ENCODE peak calls at places on chromosome 13, in seven cellular contexts. U is COR-L47, M is thoracic aorta, O is pancreas, P is GDM1, W is MG63, E is posterior vena cava. V is an unnamed sample.
A peak's percentile ranks its signal among the peaks of the same experiment; 100 is the strongest.

GRCh38 chr13:90485441-90485840 is 862.0 kb upstream of the MIR17HG start:
- DNase-seq in U (no peak), M (no peak), O (no peak), P (no peak), W (no peak), E (no peak), V (no peak)

GRCh38 chr13:66264976-66265375 is 965.2 kb downstream of the PCDH9 start:
- DNase-seq in U (no peak), M (no peak), O (no peak), P (no peak), W (no peak), E (no peak), V (no peak)

GRCh38 chr13:45137501-45137880 is 17.2 kb downstream of the GTF2F2 start:
- DNase-seq in U (no peak), M (no peak), O (no peak), P (no peak), W (no peak), E (no peak), V (no peak)

GRCh38 chr13:57629821-57630235 is 1.7 kb upstream of the PCDH17 start:
- DNase-seq in U (peak; percentile 82), M (no peak), O (peak; percentile 88), P (no peak), W (peak; percentile 42), E (peak; percentile 96), V (peak; percentile 98)

GRCh38 chr13:79435549-79435948 is 29.5 kb upstream of the RBM26 start:
- DNase-seq in U (no peak), M (no peak), O (no peak), P (no peak), W (no peak), E (no peak), V (no peak)

GRCh38 chr13:22757530-22758120 is 423.2 kb upstream of the SGCG start:
- DNase-seq in U (peak; percentile 22), M (no peak), O (no peak), P (no peak), W (no peak), E (no peak), V (no peak)

GRCh38 chr13:61600360-61601033 is 184.8 kb upstream of the PCDH20 start:
- DNase-seq in U (no peak), M (no peak), O (no peak), P (no peak), W (no peak), E (no peak), V (no peak)

GRCh38 chr13:52665325-52665724 is 12.7 kb downstream of the SUGT1 start:
- DNase-seq in U (no peak), M (no peak), O (no peak), P (no peak), W (no peak), E (no peak), V (no peak)

GRCh38 chr13:45242070-45242469 is 41.2 kb upstream of the KCTD4 start:
- DNase-seq in U (no peak), M (no peak), O (no peak), P (peak; percentile 17), W (peak; percentile 22), E (no peak), V (no peak)

GRCh38 chr13:42066542-42066941 is 18.1 kb downstream of the DGKH start:
- DNase-seq in U (no peak), M (no peak), O (no peak), P (no peak), W (peak; percentile 28), E (no peak), V (no peak)

V was measured in ELF-1.